ENCODE peak calls at places on chromosomes 3 and 15, in four cellular contexts. E is PC-3, Y is OCI-LY7, O is IMR-90. I is an unnamed sample.

GRCh38 chr15:85289677-85290365 is 90.6 kb upstream of the AKAP13 start:
- DNase-seq in E (peak; percentile 80), Y (peak; percentile 55), O (peak; percentile 31), I (peak; percentile 18)

GRCh38 chr3:31934866-31935265 is 46.2 kb downstream of the OSBPL10 start:
- DNase-seq in E (peak; percentile 72), Y (no peak), O (no peak), I (no peak)

GRCh38 chr15:71595846-71596553 is 214.4 kb upstream of the NR2E3 start:
- DNase-seq in E (no peak), Y (no peak), O (peak; percentile 21), I (peak; percentile 12)

GRCh38 chr3:150680562-150680961 is 23.2 kb downstream of the ERICH6 start:
- DNase-seq in E (no peak), Y (no peak), O (no peak), I (no peak)

GRCh38 chr3:17965331-17965730 is 222.9 kb upstream of the TBC1D5 start:
- DNase-seq in E (no peak), Y (no peak), O (no peak), I (no peak)

GRCh38 chr15:82040862-82041261 is 5.0 kb downstream of the MEX3B start:
- DNase-seq in E (no peak), Y (no peak), O (no peak), I (no peak)

GRCh38 chr15:68820205-68820588 is 498 bp downstream of the ANP32A start:
- DNase-seq in E (peak; percentile 28), Y (peak; percentile 67), O (no peak), I (no peak)

GRCh38 chr15:75063338-75063737 is 39.9 kb downstream of the PPCDC start:
- DNase-seq in E (no peak), Y (no peak), O (peak; percentile 74), I (peak; percentile 74)

GRCh38 chr15:28963711-28964081 is 77.9 kb downstream of the APBA2 start:
- DNase-seq in E (no peak), Y (no peak), O (no peak), I (no peak)

GRCh38 chr3:181103605-181104004 is 114.1 kb upstream of the DNAJC19 start:
- DNase-seq in E (peak; percentile 50), Y (peak; percentile 67), O (no peak), I (no peak)

GRCh38 chr15:89291934-89292438 is 42.6 kb downstream of the POLG start:
- DNase-seq in E (no peak), Y (no peak), O (no peak), I (no peak)

GRCh38 chr3:51968883-51969674 is 1.8 kb upstream of the PCBP4 start:
- DNase-seq in E (no peak), Y (no peak), O (no peak), I (no peak)
- H3K4me2 ChIP-seq in E (no peak overlapping the region), Y (no peak overlapping the region), O (no peak overlapping the region), I (peak overlapping the region; percentile 92)

DNA sequence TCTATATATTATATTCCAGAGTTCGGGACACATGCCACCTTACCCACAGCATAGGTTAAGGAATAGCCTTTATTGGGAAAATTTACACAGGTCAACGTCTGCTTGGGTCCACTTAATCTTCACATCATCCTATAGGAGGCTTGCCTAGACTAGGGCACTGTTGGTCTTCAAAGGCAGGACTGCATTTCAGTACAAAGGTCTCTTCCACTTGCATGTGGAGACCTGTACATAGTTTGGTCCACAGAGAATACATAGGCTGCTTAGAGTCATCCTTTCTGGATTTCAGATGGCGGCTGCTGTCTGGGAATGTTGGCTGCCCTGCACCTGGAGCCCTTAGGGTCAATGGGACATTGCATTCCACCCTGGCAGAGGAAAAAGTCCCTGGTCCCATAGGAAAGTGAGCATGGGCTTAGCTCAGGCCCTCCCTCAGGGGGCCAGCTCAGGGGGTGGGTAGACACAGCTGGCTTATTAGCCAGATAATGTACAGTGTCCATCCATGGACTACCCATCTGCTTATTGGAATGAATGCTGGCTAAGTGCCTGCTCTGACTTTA is 75.3 kb upstream of the TGFBR2 start:
- DNase-seq in E (no peak), Y (no peak), O (no peak), I (no peak)
- H3K4me2 ChIP-seq in E (no peak overlapping the region), Y (no peak overlapping the region), O (no peak overlapping the region), I (no peak overlapping the region)

GRCh38 chr3:41848745-41849574 is 112.9 kb downstream of the ULK4 start:
- DNase-seq in E (no peak), Y (no peak), O (no peak), I (no peak)
- H3K4me2 ChIP-seq in E (no peak overlapping the region), Y (no peak overlapping the region), O (no peak overlapping the region), I (no peak overlapping the region)

DNA sequence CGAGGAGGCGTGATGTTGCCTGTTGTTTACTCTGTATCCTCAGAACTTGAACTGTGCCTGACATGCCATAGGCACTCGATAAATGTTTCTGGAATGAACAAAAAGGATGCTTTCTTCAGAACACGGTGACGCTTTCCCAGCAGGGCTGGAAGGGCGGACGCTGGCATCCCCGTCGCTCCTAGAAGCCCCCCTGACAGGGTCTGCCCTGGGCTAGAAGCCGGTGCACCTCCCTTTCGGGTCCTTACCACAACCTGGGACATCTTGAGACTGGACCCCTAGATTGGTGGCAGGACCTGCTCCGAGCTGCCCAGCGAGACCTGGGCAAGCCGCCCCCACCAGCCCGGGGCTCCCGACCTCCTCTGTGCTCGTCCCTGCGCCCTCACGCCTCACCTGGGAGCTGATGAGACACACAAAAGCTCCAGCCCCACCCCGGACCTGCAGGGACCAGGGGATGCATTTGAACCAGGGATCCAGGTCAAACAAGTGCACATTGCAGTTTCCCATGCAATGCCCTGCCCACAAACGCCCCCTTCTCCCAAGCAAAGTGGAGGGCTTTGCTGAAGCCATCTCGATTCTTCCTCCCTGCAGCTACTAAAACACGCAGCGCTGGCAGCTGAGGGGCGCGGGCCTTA is 131.2 kb upstream of the MEF2A start:
- DNase-seq in E (no peak), Y (no peak), O (no peak), I (no peak)
- H3K4me2 ChIP-seq in E (peak overlapping the region; percentile 79), Y (no peak overlapping the region), O (no peak overlapping the region), I (no peak overlapping the region)

I was measured in astrocyte.